ENCODE peak calls at places on chromosomes 5 and 9, in eight cellular contexts. V, A, K, J, Y, H, O and U are unnamed samples.

GRCh38 chr5:111930905-111931461 is 174.0 kb upstream of the NREP start:
- DNase-seq in V (no peak), A (no peak), K (no peak), J (no peak), Y (no peak), H (peak), O (peak), U (no peak)

GRCh38 chr5:34044950-34045525 is 2.0 kb upstream of the C1QTNF3 start:
- DNase-seq in V (no peak), A (no peak), K (no peak), J (no peak), Y (no peak), H (no peak), O (no peak), U (no peak)

GRCh38 chr5:115800108-115800507 is 16.4 kb downstream of the CDO1 start:
- DNase-seq in V (no peak), A (no peak), K (no peak), J (no peak), Y (no peak), H (no peak), O (no peak), U (no peak)

GRCh38 chr5:172875372-172876279 is 41.6 kb downstream of the ERGIC1 start:
- DNase-seq in V (no peak), A (no peak), K (no peak), J (no peak), Y (no peak), H (no peak), O (no peak), U (no peak)

GRCh38 chr9:124032247-124032646 is 20.7 kb downstream of the LHX2 start:
- DNase-seq in V (no peak), A (no peak), K (peak), J (no peak), Y (no peak), H (no peak), O (no peak), U (no peak)

GRCh38 chr5:52661903-52662302 is 125.8 kb upstream of the ITGA1 start:
- DNase-seq in V (no peak), A (no peak), K (no peak), J (no peak), Y (no peak), H (no peak), O (peak), U (no peak)

GRCh38 chr9:81191222-81191621 is 498.1 kb downstream of the TLE1 start:
- DNase-seq in V (no peak), A (no peak), K (no peak), J (no peak), Y (no peak), H (no peak), O (peak), U (no peak)

GRCh38 chr5:16869821-16870796 is 66.0 kb downstream of the MYO10 start:
- DNase-seq in V (no peak), A (no peak), K (no peak), J (no peak), Y (no peak), H (no peak), O (peak), U (no peak)

GRCh38 chr9:131666779-131667178 is 73.1 kb downstream of the RAPGEF1 start:
- DNase-seq in V (no peak), A (no peak), K (no peak), J (no peak), Y (no peak), H (no peak), O (no peak), U (no peak)

GRCh38 chr5:120446896-120447295 is 17.2 kb upstream of the PRR16 start:
- DNase-seq in V (no peak), A (no peak), K (no peak), J (no peak), Y (no peak), H (no peak), O (no peak), U (no peak)

GRCh38 chr5:167699434-167699833 is 592.0 kb upstream of the WWC1 start:
- DNase-seq in V (no peak), A (no peak), K (peak), J (no peak), Y (no peak), H (no peak), O (peak), U (no peak)

GRCh38 chr5:181181650-181182565 is 23.1 kb downstream of the TRIM7 start:
- DNase-seq in V (peak), A (peak), K (peak), J (peak), Y (peak), H (peak), O (peak), U (no peak)

GRCh38 chr9:107020040-107020530 is 157.1 kb downstream of the ZNF462 start:
- DNase-seq in V (no peak), A (no peak), K (peak), J (peak), Y (no peak), H (no peak), O (peak), U (no peak)

GRCh38 chr5:149646564-149646963 is 65.3 kb downstream of the ARHGEF37 start:
- DNase-seq in V (no peak), A (peak), K (no peak), J (peak), Y (no peak), H (no peak), O (peak), U (no peak)

GRCh38 chr5:149387982-149388381 is 8.9 kb upstream of the IL17B start:
- DNase-seq in V (no peak), A (no peak), K (no peak), J (peak), Y (no peak), H (no peak), O (peak), U (no peak)

GRCh38 chr5:57940879-57941278 is 458.3 kb upstream of the ACTBL2 start:
- DNase-seq in V (no peak), A (no peak), K (no peak), J (no peak), Y (no peak), H (no peak), O (no peak), U (no peak)

GRCh38 chr5:129094924-129095797 is 612 bp downstream of the ISOC1 start:
- DNase-seq in V (peak), A (peak), K (peak), J (peak), Y (peak), H (peak), O (peak), U (peak)

GRCh38 chr9:128885376-128885775 is 3.4 kb downstream of the LRRC8A start:
- DNase-seq in V (no peak), A (no peak), K (no peak), J (no peak), Y (no peak), H (no peak), O (no peak), U (no peak)

GRCh38 chr9:134403682-134404301 is 77.5 kb downstream of the RXRA start:
- DNase-seq in V (peak), A (peak), K (no peak), J (peak), Y (peak), H (peak), O (peak), U (peak)

GRCh38 chr9:134404376-134405358 is 78.4 kb downstream of the RXRA start:
- DNase-seq in V (peak), A (no peak), K (no peak), J (peak), Y (no peak), H (no peak), O (no peak), U (no peak)

GRCh38 chr9:134406366-134407122 is 80.3 kb downstream of the RXRA start:
- DNase-seq in V (peak), A (no peak), K (no peak), J (peak), Y (no peak), H (no peak), O (no peak), U (peak)

GRCh38 chr9:134407123-134407779 is 81.0 kb downstream of the RXRA start:
- DNase-seq in V (peak), A (peak), K (peak), J (peak), Y (peak), H (peak), O (peak), U (peak)

DNA sequence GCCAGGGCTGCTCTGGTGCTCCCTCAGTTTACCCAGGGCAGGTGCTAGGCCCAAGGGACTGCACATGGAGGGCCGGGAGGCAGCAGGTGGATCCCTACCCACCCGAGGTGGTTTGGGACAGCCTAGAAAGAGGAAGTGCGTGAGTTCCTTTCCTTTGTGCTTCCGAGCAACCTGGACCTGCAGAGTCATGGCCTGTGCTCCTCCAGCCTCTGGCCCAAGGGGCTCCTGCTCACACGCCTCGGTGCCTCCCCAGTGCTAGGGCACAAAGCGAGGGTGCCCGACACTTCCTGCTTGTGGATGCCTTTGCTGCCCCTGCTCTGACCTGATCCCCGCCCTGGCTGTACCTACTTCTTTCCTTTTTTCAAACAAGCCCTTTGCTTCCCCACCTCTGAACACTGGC is 79.3 kb downstream of the RXRA start:
- DNase-seq in V (no peak), A (no peak), K (no peak), J (no peak), Y (peak), H (peak), O (no peak), U (no peak)
- H3K4me3 ChIP-seq in V (no peak), A (no peak), K (no peak), J (no peak), Y (peak), H (no peak), O (no peak), U (no peak)

DNA sequence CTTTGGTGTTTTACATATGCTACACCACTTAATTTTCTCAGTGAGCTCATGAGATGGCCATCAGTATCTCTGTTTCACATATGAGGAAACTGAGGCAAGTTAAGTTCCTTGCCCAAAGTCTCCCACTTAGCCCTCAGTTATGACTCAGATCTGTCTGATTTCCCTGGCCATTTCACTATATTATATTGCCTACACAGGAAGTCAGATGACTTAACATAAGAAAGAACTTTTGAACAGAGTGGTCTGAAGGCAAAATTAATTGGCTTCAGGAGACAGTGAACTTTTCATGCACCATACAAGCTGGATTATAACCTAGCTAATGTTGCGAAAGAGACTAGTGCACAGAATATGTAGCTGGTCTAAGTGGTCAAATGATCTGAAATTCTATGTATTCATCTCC is 221.6 kb downstream of the NFIB start:
- DNase-seq in V (no peak), A (no peak), K (no peak), J (no peak), Y (no peak), H (no peak), O (no peak), U (no peak)
- H3K27ac ChIP-seq in V (no peak), A (no peak), K (no peak), J (no peak), Y (no peak), H (no peak), O (no peak), U (peak)

GRCh38 chr9:37362430-37362829 is 60.1 kb upstream of the GRHPR start:
- DNase-seq in V (no peak), A (no peak), K (no peak), J (no peak), Y (no peak), H (no peak), O (no peak), U (no peak)

GRCh38 chr9:37363124-37363523 is 59.4 kb upstream of the GRHPR start:
- DNase-seq in V (no peak), A (no peak), K (no peak), J (no peak), Y (no peak), H (no peak), O (no peak), U (no peak)

GRCh38 chr9:37369671-37370070 is 52.8 kb upstream of the GRHPR start:
- DNase-seq in V (no peak), A (no peak), K (no peak), J (no peak), Y (no peak), H (no peak), O (no peak), U (no peak)

GRCh38 chr9:37364136-37364535 is 58.4 kb upstream of the GRHPR start:
- DNase-seq in V (no peak), A (no peak), K (no peak), J (no peak), Y (no peak), H (no peak), O (no peak), U (no peak)

GRCh38 chr9:37364751-37365360 is 57.6 kb upstream of the GRHPR start:
- DNase-seq in V (no peak), A (no peak), K (no peak), J (no peak), Y (no peak), H (peak), O (no peak), U (no peak)
- TF ChIP-seq CTCF in V (no peak), A (peak), K (peak), J (no peak), Y (no peak), H (no peak), O (peak), U (no peak)

DNA sequence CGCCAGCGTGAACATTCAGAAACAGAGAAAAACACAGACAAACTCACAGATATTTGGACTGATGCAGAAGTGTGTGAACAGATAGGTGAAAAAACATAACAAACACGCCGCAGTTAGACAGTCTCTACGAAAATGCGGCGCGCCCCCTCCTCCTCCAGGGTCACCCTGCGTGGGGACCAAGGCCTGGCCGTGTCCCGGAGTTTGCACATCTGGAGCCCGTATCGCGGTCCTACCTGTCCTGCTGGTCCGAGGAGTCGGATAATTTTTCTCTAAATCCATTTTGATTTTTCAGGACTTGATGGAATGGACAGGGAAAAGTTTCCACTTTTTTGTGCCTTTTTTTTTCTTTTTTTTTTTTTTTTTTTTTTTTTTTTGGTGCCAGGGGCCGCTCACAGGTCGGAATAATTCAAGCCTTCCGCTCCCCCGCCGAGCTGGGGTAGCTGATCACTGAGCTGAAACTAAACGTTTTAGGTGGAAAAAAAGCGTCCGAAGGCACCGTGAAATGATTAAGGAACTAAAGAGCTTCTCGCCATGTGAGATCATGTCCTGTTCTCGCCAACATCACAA is at the start of gene PAX5:
- DNase-seq in V (no peak), A (no peak), K (no peak), J (no peak), Y (no peak), H (no peak), O (no peak), U (no peak)
- H3K4me3 ChIP-seq in V (peak), A (no peak), K (peak), J (peak), Y (peak), H (peak), O (no peak), U (peak)

GRCh38 chr9:114378016-114378415 is 9.8 kb downstream of the AKNA start:
- DNase-seq in V (no peak), A (peak), K (no peak), J (no peak), Y (no peak), H (no peak), O (no peak), U (no peak)
- H3K27ac ChIP-seq in V (no peak), A (no peak), K (no peak), J (no peak), Y (no peak), H (no peak), O (no peak), U (no peak)

DNA sequence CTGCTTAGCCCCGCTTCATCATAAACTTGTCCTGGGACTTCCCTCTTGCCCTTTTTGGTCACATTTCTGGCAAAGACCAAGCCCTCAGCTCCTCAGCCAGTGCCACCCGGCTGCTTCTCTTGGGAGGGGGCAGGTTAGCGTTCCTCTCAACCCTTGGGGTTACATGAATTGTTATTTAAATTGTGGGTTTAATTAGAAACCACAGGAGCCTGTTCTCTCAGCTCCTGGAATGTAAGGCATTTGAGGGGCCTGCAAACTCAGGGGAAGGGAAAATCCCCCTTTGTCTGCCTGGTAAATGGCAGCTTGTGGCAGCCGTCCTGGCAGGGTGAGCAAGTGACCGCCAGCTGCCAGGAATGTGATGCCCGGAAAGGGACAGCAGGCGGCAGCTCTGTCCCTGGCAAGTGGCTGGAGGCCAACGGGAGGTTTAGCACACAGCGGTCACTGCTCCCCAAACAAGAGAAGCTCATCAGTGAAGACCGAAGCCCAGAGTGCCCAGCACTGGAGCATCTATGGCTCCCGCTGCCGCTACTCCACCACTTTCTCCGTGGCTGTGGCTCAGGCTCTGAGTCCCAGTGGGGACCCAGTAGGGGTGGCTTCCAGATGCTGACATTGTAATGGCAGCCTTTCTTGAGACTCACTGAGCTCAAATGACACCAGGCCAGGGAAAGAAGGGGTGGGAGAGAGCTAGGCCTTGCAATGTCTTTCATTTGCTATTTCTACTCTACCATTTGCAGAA is 51.7 kb downstream of the SHB start:
- DNase-seq in V (peak), A (peak), K (peak), J (peak), Y (peak), H (no peak), O (peak), U (peak)
- TF ChIP-seq CTCF in V (peak), A (peak), K (peak), J (peak), Y (peak), H (no peak), O (peak), U (no peak)

GRCh38 chr9:4665357-4665756 is 923 bp downstream of the SPATA6L start:
- DNase-seq in V (no peak), A (no peak), K (no peak), J (no peak), Y (no peak), H (no peak), O (peak), U (no peak)
- H3K4me3 ChIP-seq in V (no peak), A (no peak), K (no peak), J (peak), Y (peak), H (no peak), O (no peak), U (peak)

GRCh38 chr5:139667001-139667729 is 19.0 kb downstream of the CXXC5 start:
- DNase-seq in V (no peak), A (peak), K (no peak), J (no peak), Y (no peak), H (no peak), O (no peak), U (no peak)
- H3K27ac ChIP-seq in V (peak), A (peak), K (no peak), J (peak), Y (peak), H (peak), O (peak), U (peak)